ENCODE peak calls at places on chromosome 21, in five cellular contexts. One of them, this sample, is unnamed.

GRCh38 chr21:45428534-45428933 is 23.6 kb downstream of the COL18A1 start:
- DNase-seq in GDM1: no peak
- DNase-seq in NCI-H2081 treated with DMSO at 0.1 percent for 48 hours: no peak
- DNase-seq in esophagus squamous epithelium: no peak
- DNase-seq in NCI-H774: no peak
- DNase-seq in this sample: no peak

GRCh38 chr21:34039678-34040382 is 33.5 kb upstream of the MRPS6 start:
- DNase-seq in GDM1: no peak
- DNase-seq in NCI-H2081 treated with DMSO at 0.1 percent for 48 hours: no peak
- DNase-seq in esophagus squamous epithelium: no peak
- DNase-seq in NCI-H774: no peak
- DNase-seq in this sample: no peak

GRCh38 chr21:44927587-44928461 is 7.1 kb upstream of the ITGB2 start:
- DNase-seq in GDM1: peak; percentile 85
- DNase-seq in NCI-H2081 treated with DMSO at 0.1 percent for 48 hours: no peak
- DNase-seq in esophagus squamous epithelium: no peak
- DNase-seq in NCI-H774: no peak
- DNase-seq in this sample: peak; percentile 81

GRCh38 chr21:32702702-32703101 is 25.1 kb downstream of the SYNJ1 start:
- DNase-seq in GDM1: no peak
- DNase-seq in NCI-H2081 treated with DMSO at 0.1 percent for 48 hours: no peak
- DNase-seq in esophagus squamous epithelium: no peak
- DNase-seq in NCI-H774: no peak
- DNase-seq in this sample: no peak

GRCh38 chr21:36092676-36093075 is 22.9 kb downstream of the CBR1 start:
- DNase-seq in GDM1: no peak
- DNase-seq in NCI-H2081 treated with DMSO at 0.1 percent for 48 hours: no peak
- DNase-seq in esophagus squamous epithelium: no peak
- DNase-seq in NCI-H774: no peak
- DNase-seq in this sample: no peak

GRCh38 chr21:35428489-35428888 is 379.4 kb upstream of the RUNX1 start:
- DNase-seq in GDM1: no peak
- DNase-seq in NCI-H2081 treated with DMSO at 0.1 percent for 48 hours: no peak
- DNase-seq in esophagus squamous epithelium: no peak
- DNase-seq in NCI-H774: no peak
- DNase-seq in this sample: no peak

GRCh38 chr21:17250651-17251294 is 262.1 kb upstream of the CXADR start:
- DNase-seq in GDM1: no peak
- DNase-seq in NCI-H2081 treated with DMSO at 0.1 percent for 48 hours: no peak
- DNase-seq in esophagus squamous epithelium: no peak
- DNase-seq in NCI-H774: peak; percentile 44
- DNase-seq in this sample: no peak

GRCh38 chr21:40047993-40048730 is 180.9 kb downstream of the PCP4 start:
- DNase-seq in GDM1: no peak
- DNase-seq in NCI-H2081 treated with DMSO at 0.1 percent for 48 hours: no peak
- DNase-seq in esophagus squamous epithelium: no peak
- DNase-seq in NCI-H774: no peak
- DNase-seq in this sample: no peak

GRCh38 chr21:33789697-33790096 is 125.9 kb downstream of the ATP5PO start:
- DNase-seq in GDM1: no peak
- DNase-seq in NCI-H2081 treated with DMSO at 0.1 percent for 48 hours: no peak
- DNase-seq in esophagus squamous epithelium: no peak
- DNase-seq in NCI-H774: no peak
- DNase-seq in this sample: no peak

GRCh38 chr21:44444286-44444931 is 10.9 kb upstream of the LRRC3 start:
- DNase-seq in GDM1: no peak
- DNase-seq in NCI-H2081 treated with DMSO at 0.1 percent for 48 hours: no peak
- DNase-seq in esophagus squamous epithelium: no peak
- DNase-seq in NCI-H774: no peak
- DNase-seq in this sample: no peak

GRCh38 chr21:29473808-29474207 is 175.1 kb downstream of the BACH1 start:
- DNase-seq in GDM1: no peak
- DNase-seq in NCI-H2081 treated with DMSO at 0.1 percent for 48 hours: no peak
- DNase-seq in esophagus squamous epithelium: no peak
- DNase-seq in NCI-H774: no peak
- DNase-seq in this sample: no peak

GRCh38 chr21:14918542-14918941 is 146.3 kb downstream of the NRIP1 start:
- DNase-seq in GDM1: no peak
- DNase-seq in NCI-H2081 treated with DMSO at 0.1 percent for 48 hours: no peak
- DNase-seq in esophagus squamous epithelium: no peak
- DNase-seq in NCI-H774: no peak
- DNase-seq in this sample: no peak

GRCh38 chr21:31425158-31425557 is 81.1 kb upstream of the TIAM1 start:
- DNase-seq in GDM1: no peak
- DNase-seq in NCI-H2081 treated with DMSO at 0.1 percent for 48 hours: no peak
- DNase-seq in esophagus squamous epithelium: no peak
- DNase-seq in NCI-H774: no peak
- DNase-seq in this sample: no peak

GRCh38 chr21:39660596-39660995 is 47.9 kb downstream of the B3GALT5 start:
- DNase-seq in GDM1: no peak
- DNase-seq in NCI-H2081 treated with DMSO at 0.1 percent for 48 hours: no peak
- DNase-seq in esophagus squamous epithelium: no peak
- DNase-seq in NCI-H774: peak; percentile 43
- DNase-seq in this sample: no peak

GRCh38 chr21:15298306-15298705 is 233.5 kb upstream of the NRIP1 start:
- DNase-seq in GDM1: no peak
- DNase-seq in NCI-H2081 treated with DMSO at 0.1 percent for 48 hours: no peak
- DNase-seq in esophagus squamous epithelium: no peak
- DNase-seq in NCI-H774: no peak
- DNase-seq in this sample: no peak

GRCh38 chr21:34511787-34512451 is at the start of gene KCNE1:
- DNase-seq in GDM1: no peak
- DNase-seq in NCI-H2081 treated with DMSO at 0.1 percent for 48 hours: no peak
- DNase-seq in esophagus squamous epithelium: no peak
- DNase-seq in NCI-H774: no peak
- DNase-seq in this sample: no peak

GRCh38 chr21:36125513-36126121 is 9.3 kb upstream of the CBR3 start:
- DNase-seq in GDM1: no peak
- DNase-seq in NCI-H2081 treated with DMSO at 0.1 percent for 48 hours: no peak
- DNase-seq in esophagus squamous epithelium: no peak
- DNase-seq in NCI-H774: peak; percentile 44
- DNase-seq in this sample: peak; percentile 61